ENCODE peak calls at places on chromosomes 5 and 9, in eight cellular contexts. One of them, this sample, is unnamed.

GRCh38 chr5:153959134-153959957 is 79.4 kb downstream of the FAM114A2 start:
- DNase-seq in endothelial cell of umbilical vein: no peak
- DNase-seq in uterus: no peak
- DNase-seq in HCT116: no peak
- DNase-seq in Peyer's patch: no peak
- DNase-seq in esophagus squamous epithelium: no peak
- DNase-seq in right lobe of liver: no peak
- DNase-seq in heart left ventricle: no peak
- DNase-seq in this sample: no peak

GRCh38 chr5:122259995-122260394 is 52.0 kb upstream of the SNCAIP start:
- DNase-seq in endothelial cell of umbilical vein: no peak
- DNase-seq in uterus: no peak
- DNase-seq in HCT116: no peak
- DNase-seq in Peyer's patch: no peak
- DNase-seq in esophagus squamous epithelium: no peak
- DNase-seq in right lobe of liver: no peak
- DNase-seq in heart left ventricle: no peak
- DNase-seq in this sample: no peak

GRCh38 chr5:77550416-77550815 is 58.3 kb upstream of the WDR41 start:
- DNase-seq in endothelial cell of umbilical vein: no peak
- DNase-seq in uterus: no peak
- DNase-seq in HCT116: no peak
- DNase-seq in Peyer's patch: no peak
- DNase-seq in esophagus squamous epithelium: no peak
- DNase-seq in right lobe of liver: no peak
- DNase-seq in heart left ventricle: no peak
- DNase-seq in this sample: no peak

GRCh38 chr5:171494452-171495121 is 75.1 kb downstream of the FGF18 start:
- DNase-seq in endothelial cell of umbilical vein: peak
- DNase-seq in uterus: peak
- DNase-seq in HCT116: peak
- DNase-seq in Peyer's patch: no peak
- DNase-seq in esophagus squamous epithelium: no peak
- DNase-seq in right lobe of liver: no peak
- DNase-seq in heart left ventricle: peak
- DNase-seq in this sample: peak

GRCh38 chr9:8095531-8096223 is 296.1 kb upstream of the DMAC1 start:
- DNase-seq in endothelial cell of umbilical vein: no peak
- DNase-seq in uterus: no peak
- DNase-seq in HCT116: no peak
- DNase-seq in Peyer's patch: no peak
- DNase-seq in esophagus squamous epithelium: no peak
- DNase-seq in right lobe of liver: no peak
- DNase-seq in heart left ventricle: no peak
- DNase-seq in this sample: no peak

GRCh38 chr9:118459832-118460425 is 755.7 kb downstream of the TLR4 start:
- DNase-seq in endothelial cell of umbilical vein: no peak
- DNase-seq in uterus: no peak
- DNase-seq in HCT116: no peak
- DNase-seq in Peyer's patch: no peak
- DNase-seq in esophagus squamous epithelium: no peak
- DNase-seq in right lobe of liver: no peak
- DNase-seq in heart left ventricle: peak
- DNase-seq in this sample: no peak

GRCh38 chr5:43540746-43541145 is 16.1 kb downstream of the PAIP1 start:
- DNase-seq in endothelial cell of umbilical vein: no peak
- DNase-seq in uterus: no peak
- DNase-seq in HCT116: no peak
- DNase-seq in Peyer's patch: no peak
- DNase-seq in esophagus squamous epithelium: no peak
- DNase-seq in right lobe of liver: no peak
- DNase-seq in heart left ventricle: no peak
- DNase-seq in this sample: no peak

GRCh38 chr5:90162324-90162723 is 247.2 kb downstream of the CETN3 start:
- DNase-seq in endothelial cell of umbilical vein: no peak
- DNase-seq in uterus: no peak
- DNase-seq in HCT116: no peak
- DNase-seq in Peyer's patch: no peak
- DNase-seq in esophagus squamous epithelium: no peak
- DNase-seq in right lobe of liver: no peak
- DNase-seq in heart left ventricle: no peak
- DNase-seq in this sample: no peak

GRCh38 chr5:122137702-122138101 is 8.4 kb downstream of the ZNF474 start:
- DNase-seq in endothelial cell of umbilical vein: no peak
- DNase-seq in uterus: no peak
- DNase-seq in HCT116: no peak
- DNase-seq in Peyer's patch: no peak
- DNase-seq in esophagus squamous epithelium: no peak
- DNase-seq in right lobe of liver: no peak
- DNase-seq in heart left ventricle: no peak
- DNase-seq in this sample: no peak

GRCh38 chr5:58094031-58094430 is 365.9 kb downstream of the PLK2 start:
- DNase-seq in endothelial cell of umbilical vein: no peak
- DNase-seq in uterus: no peak
- DNase-seq in HCT116: no peak
- DNase-seq in Peyer's patch: no peak
- DNase-seq in esophagus squamous epithelium: no peak
- DNase-seq in right lobe of liver: no peak
- DNase-seq in heart left ventricle: no peak
- DNase-seq in this sample: no peak

GRCh38 chr5:172412724-172413260 is 41.5 kb downstream of the SH3PXD2B start:
- DNase-seq in endothelial cell of umbilical vein: peak
- DNase-seq in uterus: peak
- DNase-seq in HCT116: no peak
- DNase-seq in Peyer's patch: peak
- DNase-seq in esophagus squamous epithelium: peak
- DNase-seq in right lobe of liver: peak
- DNase-seq in heart left ventricle: peak
- DNase-seq in this sample: peak

GRCh38 chr5:41869150-41869738 is 981 bp downstream of the OXCT1 start:
- DNase-seq in endothelial cell of umbilical vein: peak
- DNase-seq in uterus: peak
- DNase-seq in HCT116: no peak
- DNase-seq in Peyer's patch: peak
- DNase-seq in esophagus squamous epithelium: no peak
- DNase-seq in right lobe of liver: peak
- DNase-seq in heart left ventricle: peak
- DNase-seq in this sample: peak

GRCh38 chr9:136952876-136953770 is 1.1 kb downstream of the LCN12 start:
- DNase-seq in endothelial cell of umbilical vein: no peak
- DNase-seq in uterus: no peak
- DNase-seq in HCT116: no peak
- DNase-seq in Peyer's patch: no peak
- DNase-seq in esophagus squamous epithelium: no peak
- DNase-seq in right lobe of liver: peak
- DNase-seq in heart left ventricle: no peak
- DNase-seq in this sample: no peak

GRCh38 chr5:155699385-155699784 is 627.6 kb upstream of the SGCD start:
- DNase-seq in endothelial cell of umbilical vein: no peak
- DNase-seq in uterus: no peak
- DNase-seq in HCT116: no peak
- DNase-seq in Peyer's patch: no peak
- DNase-seq in esophagus squamous epithelium: no peak
- DNase-seq in right lobe of liver: no peak
- DNase-seq in heart left ventricle: no peak
- DNase-seq in this sample: no peak

GRCh38 chr5:173101245-173101644 is 43.1 kb upstream of the BNIP1 start:
- DNase-seq in endothelial cell of umbilical vein: no peak
- DNase-seq in uterus: no peak
- DNase-seq in HCT116: no peak
- DNase-seq in Peyer's patch: no peak
- DNase-seq in esophagus squamous epithelium: no peak
- DNase-seq in right lobe of liver: no peak
- DNase-seq in heart left ventricle: no peak
- DNase-seq in this sample: no peak

GRCh38 chr5:1406681-1407640 is 38.3 kb downstream of the SLC6A3 start:
- DNase-seq in endothelial cell of umbilical vein: no peak
- DNase-seq in uterus: no peak
- DNase-seq in HCT116: no peak
- DNase-seq in Peyer's patch: no peak
- DNase-seq in esophagus squamous epithelium: no peak
- DNase-seq in right lobe of liver: no peak
- DNase-seq in heart left ventricle: no peak
- DNase-seq in this sample: no peak

GRCh38 chr9:77021289-77021927 is 2.0 kb downstream of the FOXB2 start:
- DNase-seq in endothelial cell of umbilical vein: peak
- DNase-seq in uterus: no peak
- DNase-seq in HCT116: no peak
- DNase-seq in Peyer's patch: no peak
- DNase-seq in esophagus squamous epithelium: no peak
- DNase-seq in right lobe of liver: no peak
- DNase-seq in heart left ventricle: no peak
- DNase-seq in this sample: no peak

GRCh38 chr9:136324501-136325300 is 2.6 kb upstream of the GPSM1 start:
- DNase-seq in endothelial cell of umbilical vein: no peak
- DNase-seq in uterus: no peak
- DNase-seq in HCT116: no peak
- DNase-seq in Peyer's patch: no peak
- DNase-seq in esophagus squamous epithelium: no peak
- DNase-seq in right lobe of liver: no peak
- DNase-seq in heart left ventricle: peak
- DNase-seq in this sample: no peak

DNA sequence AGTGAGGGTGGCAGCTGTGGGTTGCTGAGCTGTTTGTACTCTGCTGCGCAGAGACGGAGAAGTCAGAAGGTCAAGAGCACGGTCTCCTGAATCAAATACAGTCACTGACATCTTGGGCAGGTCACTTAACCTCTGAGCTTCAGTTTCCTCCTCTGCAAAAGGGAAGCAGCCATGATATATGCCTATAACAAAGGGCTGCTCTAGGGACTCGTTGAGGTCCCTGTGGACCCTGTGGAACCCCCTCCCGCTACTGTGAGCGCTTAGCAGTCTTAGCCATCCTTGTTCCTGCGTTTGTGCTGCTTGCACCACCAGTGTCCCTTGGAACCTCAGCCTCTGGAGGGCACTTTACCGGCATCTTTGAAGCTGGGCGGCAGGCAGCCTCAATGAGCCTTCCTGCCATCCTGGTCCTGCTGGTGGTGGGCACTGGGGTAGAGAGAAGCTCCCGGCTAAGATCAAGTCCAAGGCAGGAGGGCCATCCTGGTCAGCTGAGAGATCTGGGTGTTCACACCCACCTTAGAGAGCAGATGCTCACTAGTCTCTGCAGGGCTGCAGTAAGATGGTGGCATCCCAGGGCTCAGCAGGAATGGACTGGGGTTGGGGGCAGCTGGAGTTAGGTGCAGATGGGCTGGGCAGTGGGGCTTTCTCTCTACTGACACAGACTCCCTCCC is 8.7 kb downstream of the JADE2 start:
- DNase-seq in endothelial cell of umbilical vein: no peak
- DNase-seq in uterus: no peak
- DNase-seq in HCT116: no peak
- DNase-seq in Peyer's patch: no peak
- DNase-seq in esophagus squamous epithelium: no peak
- DNase-seq in right lobe of liver: no peak
- DNase-seq in heart left ventricle: peak
- DNase-seq in this sample: no peak
- TF ChIP-seq POLR2A in endothelial cell of umbilical vein: no peak
- TF ChIP-seq POLR2A in uterus: no peak
- TF ChIP-seq POLR2A in HCT116: no peak
- TF ChIP-seq POLR2A in Peyer's patch: no peak
- TF ChIP-seq POLR2A in esophagus squamous epithelium: no peak
- TF ChIP-seq POLR2A in right lobe of liver: no peak
- TF ChIP-seq POLR2A in heart left ventricle: no peak
- TF ChIP-seq POLR2A in this sample: no peak

DNA sequence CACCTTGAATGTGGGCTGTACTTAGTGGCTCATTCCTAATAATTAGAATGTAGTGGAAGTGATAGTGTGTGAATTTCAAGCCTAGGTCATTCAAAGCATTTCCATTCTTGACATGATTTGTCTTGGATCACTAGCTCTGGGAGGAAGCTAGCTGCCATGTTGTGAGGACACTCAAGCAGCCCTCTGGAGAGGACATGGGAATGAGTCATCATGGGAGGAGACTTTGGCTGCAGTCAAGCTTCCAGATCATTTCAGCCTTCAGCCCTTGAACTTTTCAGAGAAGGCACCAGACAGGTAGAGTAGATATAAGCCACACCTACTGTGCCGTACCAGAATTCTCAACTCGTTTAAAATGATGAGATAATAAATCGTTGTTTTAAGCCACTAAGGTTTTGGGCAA is 506.9 kb downstream of the ZNF608 start:
- DNase-seq in endothelial cell of umbilical vein: no peak
- DNase-seq in uterus: no peak
- DNase-seq in HCT116: no peak
- DNase-seq in Peyer's patch: no peak
- DNase-seq in esophagus squamous epithelium: no peak
- DNase-seq in right lobe of liver: no peak
- DNase-seq in heart left ventricle: no peak
- DNase-seq in this sample: no peak
- H3K27ac ChIP-seq in endothelial cell of umbilical vein: no peak
- H3K27ac ChIP-seq in uterus: no peak
- H3K27ac ChIP-seq in HCT116: no peak
- H3K27ac ChIP-seq in Peyer's patch: no peak
- H3K27ac ChIP-seq in esophagus squamous epithelium: no peak
- H3K27ac ChIP-seq in right lobe of liver: no peak
- H3K27ac ChIP-seq in heart left ventricle: no peak
- H3K27ac ChIP-seq in this sample: no peak

DNA sequence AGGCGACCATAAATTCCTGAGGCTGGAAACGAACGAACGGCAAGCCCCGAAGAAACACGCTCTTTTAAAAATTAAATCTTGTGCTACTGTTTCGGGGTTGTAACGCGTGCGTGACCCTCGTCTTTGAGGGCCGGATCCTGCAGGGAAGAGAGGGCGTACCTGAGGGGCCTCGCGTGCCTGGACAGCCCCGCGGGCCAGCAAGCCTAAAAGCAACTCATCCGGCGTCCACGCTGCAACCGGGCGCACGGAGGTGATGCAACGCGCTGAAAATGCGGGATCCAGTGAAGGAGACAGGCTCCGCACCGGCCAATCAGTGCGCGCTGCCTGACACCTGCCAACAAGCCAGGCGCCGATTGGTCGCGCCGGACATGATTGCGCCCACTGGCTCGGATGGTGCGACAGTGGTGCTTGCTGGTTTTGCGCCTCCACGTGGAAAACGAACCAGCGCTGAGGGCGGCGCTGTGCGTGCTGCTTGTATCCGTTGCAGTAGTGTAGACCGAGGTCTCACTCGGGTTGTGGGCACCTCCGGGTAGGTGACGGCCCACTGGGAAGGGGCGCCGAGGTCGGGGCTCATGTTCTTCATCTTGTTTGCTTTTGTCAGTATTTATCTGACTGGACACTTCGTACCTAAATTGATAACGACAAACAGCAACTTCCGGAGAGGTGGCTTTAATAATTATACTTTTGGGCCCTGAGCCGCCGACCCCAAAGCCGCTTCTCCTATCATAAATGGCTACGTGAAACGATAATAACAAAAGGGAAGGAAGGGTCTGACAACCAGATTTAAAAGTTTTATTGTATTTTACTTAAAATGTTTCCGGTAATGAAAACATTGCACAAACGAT is at the start of gene IARS1:
- DNase-seq in endothelial cell of umbilical vein: peak
- DNase-seq in uterus: peak
- DNase-seq in HCT116: peak
- DNase-seq in Peyer's patch: peak
- DNase-seq in esophagus squamous epithelium: peak
- DNase-seq in right lobe of liver: peak
- DNase-seq in heart left ventricle: peak
- DNase-seq in this sample: peak
- TF ChIP-seq POLR2A in endothelial cell of umbilical vein: peak
- TF ChIP-seq POLR2A in uterus: peak
- TF ChIP-seq POLR2A in HCT116: peak
- TF ChIP-seq POLR2A in Peyer's patch: peak
- TF ChIP-seq POLR2A in esophagus squamous epithelium: peak
- TF ChIP-seq POLR2A in right lobe of liver: peak
- TF ChIP-seq POLR2A in heart left ventricle: no peak
- TF ChIP-seq POLR2A in this sample: peak

GRCh38 chr5:141780952-141781730 is 97.1 kb downstream of the PCDH1 start:
- DNase-seq in endothelial cell of umbilical vein: no peak
- DNase-seq in uterus: no peak
- DNase-seq in HCT116: no peak
- DNase-seq in Peyer's patch: no peak
- DNase-seq in esophagus squamous epithelium: no peak
- DNase-seq in right lobe of liver: no peak
- DNase-seq in heart left ventricle: no peak
- DNase-seq in this sample: no peak
- H3K27ac ChIP-seq in endothelial cell of umbilical vein: no peak
- H3K27ac ChIP-seq in uterus: peak
- H3K27ac ChIP-seq in HCT116: no peak
- H3K27ac ChIP-seq in Peyer's patch: no peak
- H3K27ac ChIP-seq in esophagus squamous epithelium: no peak
- H3K27ac ChIP-seq in right lobe of liver: no peak
- H3K27ac ChIP-seq in heart left ventricle: no peak
- H3K27ac ChIP-seq in this sample: no peak

This sample was measured in tibial nerve.